ENCODE peak calls at places on chromosomes 16 and 17, in ten cellular contexts. E is cardiac muscle cell, N is GM12865, D is B cell, Y is progenitor cell of endocrine pancreas, O is GM10248, I is GM13977, R is fibroblast of pulmonary artery, B is AG04450, A is WTC11. F is an unnamed sample.

GRCh38 chr17:78335176-78335575 is 24.7 kb downstream of the SOCS3 start:
- DNase-seq in I (no peak), N (no peak), O (no peak), E (no peak), D (no peak), R (no peak), B (no peak), A (no peak), Y (no peak), F (no peak)

GRCh38 chr17:78329263-78330059 is 30.4 kb downstream of the SOCS3 start:
- DNase-seq in D (no peak), R (peak), O (no peak), E (peak), Y (no peak), B (no peak), I (no peak), A (no peak), N (no peak), F (peak)

GRCh38 chr17:82230627-82231311 is 1.9 kb downstream of the SLC16A3 start:
- DNase-seq in E (peak), A (peak), R (peak), I (peak), O (peak), N (peak), D (peak), B (no peak), Y (peak), F (peak)

GRCh38 chr16:84303516-84303915 is 8.8 kb downstream of the WFDC1 start:
- DNase-seq in I (no peak), Y (no peak), R (no peak), A (no peak), E (no peak), O (no peak), B (no peak), N (no peak), D (no peak), F (no peak)

GRCh38 chr16:87956771-87957279 is 5.6 kb downstream of the BANP start:
- DNase-seq in E (peak), I (peak), D (no peak), B (no peak), Y (no peak), O (peak), A (no peak), R (peak), N (peak), F (peak)

GRCh38 chr17:29068828-29069227 is 25.9 kb downstream of the PIPOX start:
- DNase-seq in I (no peak), E (peak), D (no peak), R (no peak), Y (no peak), N (no peak), O (no peak), B (no peak), A (no peak), F (no peak)

GRCh38 chr16:3274490-3274889 is 8.8 kb upstream of the ZNF263 start:
- DNase-seq in N (no peak), I (no peak), E (no peak), B (no peak), R (no peak), A (no peak), Y (no peak), O (no peak), D (no peak), F (no peak)

GRCh38 chr16:11913425-11914079 is 2.2 kb downstream of the GSPT1 start:
- DNase-seq in B (no peak), D (no peak), R (no peak), O (no peak), A (no peak), I (no peak), E (peak), N (peak), Y (no peak), F (peak)

GRCh38 chr16:5377280-5377898 is 279.8 kb upstream of the EEF2KMT start:
- DNase-seq in Y (no peak), E (no peak), D (no peak), I (no peak), N (peak), B (no peak), A (no peak), R (no peak), O (no peak), F (no peak)

GRCh38 chr16:17404903-17405691 is 65.7 kb downstream of the XYLT1 start:
- DNase-seq in E (peak), I (no peak), R (peak), Y (no peak), O (no peak), D (no peak), N (no peak), A (no peak), B (no peak), F (no peak)

GRCh38 chr16:67528870-67529638 is 425 bp downstream of the RIPOR1 start:
- DNase-seq in D (peak), B (no peak), Y (peak), A (peak), I (peak), O (peak), N (no peak), E (peak), R (peak), F (peak)

GRCh38 chr17:47267354-47267828 is 13.8 kb downstream of the ITGB3 start:
- DNase-seq in I (no peak), D (no peak), R (peak), E (peak), Y (no peak), B (peak), N (no peak), O (no peak), A (no peak), F (peak)

GRCh38 chr16:19876501-19877059 is 8.1 kb downstream of the GPRC5B start:
- DNase-seq in E (no peak), R (no peak), O (no peak), B (no peak), Y (no peak), I (no peak), A (no peak), N (no peak), D (no peak), F (no peak)

GRCh38 chr16:80718480-80719220 is 85.7 kb downstream of the CDYL2 start:
- DNase-seq in N (no peak), E (peak), B (no peak), D (no peak), I (no peak), A (peak), R (peak), O (no peak), Y (no peak), F (peak)

GRCh38 chr16:68236804-68237242 is 896 bp upstream of the ESRP2 start:
- DNase-seq in O (peak), D (peak), Y (no peak), R (no peak), E (no peak), B (no peak), A (peak), N (no peak), I (peak), F (no peak)

GRCh38 chr17:81398170-81398854 is 3.1 kb downstream of the BAHCC1 start:
- DNase-seq in I (no peak), R (peak), A (peak), O (no peak), Y (peak), E (peak), N (no peak), D (peak), B (no peak), F (peak)

GRCh38 chr16:1173778-1174451 is 21.0 kb downstream of the CACNA1H start:
- DNase-seq in D (no peak), A (no peak), R (no peak), O (no peak), E (no peak), Y (no peak), I (no peak), N (no peak), B (no peak), F (no peak)
- TF ChIP-seq CTCF in D (no peak), A (no peak), R (no peak), O (no peak), E (no peak), Y (no peak), I (no peak), N (no peak), B (no peak), F (no peak)

GRCh38 chr16:551210-551609 is 9.0 kb upstream of the PRR35 start:
- DNase-seq in D (no peak), N (no peak), A (no peak), I (no peak), E (no peak), R (no peak), B (no peak), Y (no peak), O (no peak), F (no peak)

GRCh38 chr16:552171-552570 is 8.0 kb upstream of the PRR35 start:
- DNase-seq in E (no peak), O (no peak), R (no peak), B (no peak), A (no peak), I (no peak), Y (no peak), N (no peak), D (no peak), F (no peak)

GRCh38 chr16:546909-547770 is 13.1 kb upstream of the PRR35 start:
- DNase-seq in B (no peak), N (no peak), O (no peak), A (peak), E (peak), I (peak), D (peak), Y (no peak), R (no peak), F (peak)

GRCh38 chr16:548586-548985 is 11.6 kb upstream of the PRR35 start:
- DNase-seq in R (no peak), E (no peak), B (no peak), D (no peak), I (no peak), O (no peak), Y (no peak), A (no peak), N (no peak), F (no peak)

GRCh38 chr16:549544-550263 is 10.5 kb upstream of the PRR35 start:
- DNase-seq in E (no peak), R (no peak), A (peak), O (no peak), I (no peak), B (no peak), D (no peak), N (no peak), Y (no peak), F (no peak)
- TF ChIP-seq CTCF in E (peak), R (no peak), A (peak), O (no peak), I (no peak), B (no peak), D (no peak), N (no peak), Y (peak), F (peak)

GRCh38 chr17:50270430-50271172 is 3.7 kb upstream of the TMEM92 start:
- DNase-seq in D (no peak), O (no peak), A (peak), E (peak), R (peak), N (no peak), I (no peak), Y (no peak), B (peak), F (no peak)
- TF ChIP-seq CTCF in D (peak), O (no peak), A (no peak), E (no peak), R (no peak), N (no peak), I (no peak), Y (no peak), B (no peak), F (no peak)

GRCh38 chr17:11935734-11936406 is 61.4 kb downstream of the ZNF18 start:
- DNase-seq in O (no peak), D (no peak), E (peak), R (peak), N (peak), Y (peak), A (peak), B (no peak), I (no peak), F (peak)
- TF ChIP-seq CTCF in O (peak), D (peak), E (peak), R (peak), N (peak), Y (peak), A (peak), B (peak), I (peak), F (peak)